ENCODE peak calls at places on chromosomes 6 and 20, in eight cellular contexts. R is naive thymus-derived CD8-positive, alpha-beta T cell; A is progenitor cell of endocrine pancreas; J is cardiac septum; K is EL; U is NCI-H1694 treated with DMSO at 0.1 percent for 48 hours; E is HEK293T; X is germinal center. Y is an unnamed sample.

GRCh38 chr6:89058627-89059026 is 21.9 kb upstream of the PNRC1 start:
- DNase-seq in R (no peak), A (no peak), J (no peak), K (peak; percentile 23), U (no peak), E (no peak), X (no peak), Y (no peak)

GRCh38 chr20:43536817-43537440 is 21.9 kb upstream of the SGK2 start:
- DNase-seq in R (no peak), A (no peak), J (no peak), K (peak; percentile 34), U (no peak), E (no peak), X (no peak), Y (no peak)

GRCh38 chr6:91485047-91485446 is 898.2 kb upstream of the MAP3K7 start:
- DNase-seq in R (no peak), A (no peak), J (no peak), K (no peak), U (no peak), E (no peak), X (no peak), Y (no peak)

GRCh38 chr6:108781419-108782110 is 66.7 kb upstream of the ARMC2 start:
- DNase-seq in R (no peak), A (no peak), J (no peak), K (peak; percentile 16), U (no peak), E (no peak), X (no peak), Y (peak; percentile 12)

GRCh38 chr6:96923871-96924493 is 546 bp upstream of the KLHL32 start:
- DNase-seq in R (no peak), A (no peak), J (no peak), K (peak; percentile 2), U (no peak), E (no peak), X (no peak), Y (no peak)

GRCh38 chr6:2055914-2056313 is 189.5 kb downstream of the GMDS start:
- DNase-seq in R (no peak), A (no peak), J (no peak), K (peak; percentile 28), U (no peak), E (no peak), X (no peak), Y (no peak)

GRCh38 chr20:8646716-8647115 is 422.2 kb upstream of the PLCB4 start:
- DNase-seq in R (no peak), A (no peak), J (no peak), K (peak; percentile 93), U (no peak), E (no peak), X (no peak), Y (peak; percentile 95)

GRCh38 chr20:51359947-51360346 is 182.6 kb downstream of the NFATC2 start:
- DNase-seq in R (no peak), A (no peak), J (no peak), K (no peak), U (no peak), E (no peak), X (no peak), Y (peak; percentile 31)

GRCh38 chr6:37514840-37515239 is 15.1 kb upstream of the CCDC167 start:
- DNase-seq in R (peak; percentile 42), A (no peak), J (no peak), K (no peak), U (no peak), E (no peak), X (no peak), Y (no peak)

GRCh38 chr6:129188795-129189194 is 305.9 kb downstream of the LAMA2 start:
- DNase-seq in R (no peak), A (no peak), J (no peak), K (no peak), U (no peak), E (no peak), X (no peak), Y (no peak)

GRCh38 chr6:161486326-161486725 is 212.5 kb upstream of the AGPAT4 start:
- DNase-seq in R (no peak), A (no peak), J (no peak), K (peak; percentile 44), U (no peak), E (no peak), X (no peak), Y (peak; percentile 77)

GRCh38 chr6:122831511-122831910 is 42.5 kb downstream of the SMPDL3A start:
- DNase-seq in R (no peak), A (no peak), J (no peak), K (no peak), U (no peak), E (no peak), X (no peak), Y (no peak)

GRCh38 chr20:8156603-8157079 is 24.6 kb downstream of the PLCB1 start:
- DNase-seq in R (no peak), A (no peak), J (no peak), K (peak; percentile 53), U (peak; percentile 17), E (no peak), X (no peak), Y (peak; percentile 62)

GRCh38 chr20:58458342-58459057 is 56.7 kb downstream of the APCDD1L start:
- DNase-seq in R (no peak), A (no peak), J (no peak), K (peak; percentile 76), U (no peak), E (no peak), X (peak; percentile 74), Y (peak; percentile 42)

GRCh38 chr20:19940945-19941590 is 76.1 kb upstream of the NAA20 start:
- DNase-seq in R (no peak), A (no peak), J (no peak), K (peak; percentile 6), U (no peak), E (no peak), X (no peak), Y (no peak)

GRCh38 chr6:161439093-161439492 is 165.2 kb upstream of the AGPAT4 start:
- DNase-seq in R (no peak), A (no peak), J (no peak), K (peak; percentile 81), U (no peak), E (no peak), X (no peak), Y (peak; percentile 97)

GRCh38 chr20:3101737-3102574 is 17.4 kb upstream of the AVP start:
- DNase-seq in R (peak; percentile 74), A (no peak), J (no peak), K (no peak), U (no peak), E (no peak), X (no peak), Y (no peak)

GRCh38 chr20:45774933-45775332 is 16.8 kb downstream of the WFDC3 start:
- DNase-seq in R (no peak), A (no peak), J (no peak), K (no peak), U (no peak), E (no peak), X (no peak), Y (no peak)

GRCh38 chr6:134714113-134714512 is 235.8 kb downstream of the ALDH8A1 start:
- DNase-seq in R (no peak), A (no peak), J (no peak), K (no peak), U (no peak), E (no peak), X (no peak), Y (no peak)

GRCh38 chr20:48783533-48784272 is 44.1 kb downstream of the PREX1 start:
- DNase-seq in R (no peak), A (no peak), J (no peak), K (no peak), U (no peak), E (no peak), X (no peak), Y (no peak)

GRCh38 chr20:10178727-10179313 is 39.8 kb upstream of the SNAP25 start:
- DNase-seq in R (no peak), A (no peak), J (no peak), K (no peak), U (no peak), E (no peak), X (no peak), Y (peak; percentile 45)

GRCh38 chr20:44720617-44720993 is 5.4 kb downstream of the CCN5 start:
- DNase-seq in R (no peak), A (no peak), J (no peak), K (peak; percentile 90), U (peak; percentile 56), E (no peak), X (no peak), Y (peak; percentile 63)

GRCh38 chr6:141218583-141218982 is 914.1 kb upstream of the GJE1 start:
- DNase-seq in R (no peak), A (no peak), J (no peak), K (no peak), U (no peak), E (no peak), X (no peak), Y (no peak)

GRCh38 chr20:38757145-38757800 is 9.0 kb downstream of the ACTR5 start:
- DNase-seq in R (no peak), A (no peak), J (no peak), K (no peak), U (no peak), E (no peak), X (no peak), Y (no peak)